ENCODE peak calls at places on chromosomes 12 and 14, in eight cellular contexts. One of them, this sample, is unnamed.

GRCh38 chr12:48285751-48286650 is 64.7 kb downstream of the ZNF641 start:
- DNase-seq in sigmoid colon: no peak
- DNase-seq in cardiac muscle cell: no peak
- DNase-seq in IMR-90: no peak
- DNase-seq in transverse colon: no peak
- DNase-seq in kidney: no peak
- DNase-seq in PC-3: peak; percentile 45
- DNase-seq in mesenchymal stem cell: no peak
- DNase-seq in this sample: no peak

GRCh38 chr12:124767075-124767821 is 96.4 kb downstream of the SCARB1 start:
- DNase-seq in sigmoid colon: peak; percentile 90
- DNase-seq in mesenchymal stem cell: peak; percentile 72
- DNase-seq in transverse colon: peak; percentile 83
- DNase-seq in kidney: peak; percentile 92
- DNase-seq in PC-3: peak; percentile 78
- DNase-seq in cardiac muscle cell: peak; percentile 83
- DNase-seq in IMR-90: peak; percentile 53
- DNase-seq in this sample: no peak

GRCh38 chr12:18799561-18799960 is 61.6 kb downstream of the CAPZA3 start:
- DNase-seq in mesenchymal stem cell: peak; percentile 59
- DNase-seq in IMR-90: peak; percentile 49
- DNase-seq in transverse colon: no peak
- DNase-seq in cardiac muscle cell: no peak
- DNase-seq in sigmoid colon: no peak
- DNase-seq in PC-3: peak; percentile 11
- DNase-seq in kidney: no peak
- DNase-seq in this sample: no peak

GRCh38 chr12:54390176-54390667 is 5.7 kb upstream of the ZNF385A start:
- DNase-seq in mesenchymal stem cell: no peak
- DNase-seq in sigmoid colon: no peak
- DNase-seq in cardiac muscle cell: peak; percentile 59
- DNase-seq in IMR-90: no peak
- DNase-seq in transverse colon: no peak
- DNase-seq in kidney: peak; percentile 61
- DNase-seq in PC-3: no peak
- DNase-seq in this sample: no peak

GRCh38 chr12:98572010-98572409 is 21.5 kb upstream of the SLC25A3 start:
- DNase-seq in PC-3: no peak
- DNase-seq in mesenchymal stem cell: no peak
- DNase-seq in transverse colon: no peak
- DNase-seq in IMR-90: no peak
- DNase-seq in kidney: no peak
- DNase-seq in sigmoid colon: no peak
- DNase-seq in cardiac muscle cell: peak; percentile 10
- DNase-seq in this sample: no peak

GRCh38 chr14:99682809-99683618 is 1.1 kb upstream of the CYP46A1 start:
- DNase-seq in transverse colon: peak; percentile 81
- DNase-seq in kidney: peak; percentile 92
- DNase-seq in mesenchymal stem cell: peak; percentile 66
- DNase-seq in sigmoid colon: peak; percentile 90
- DNase-seq in cardiac muscle cell: peak; percentile 88
- DNase-seq in PC-3: peak; percentile 79
- DNase-seq in IMR-90: peak; percentile 48
- DNase-seq in this sample: peak; percentile 21

GRCh38 chr14:55926007-55926406 is 192.2 kb upstream of the PELI2 start:
- DNase-seq in sigmoid colon: no peak
- DNase-seq in transverse colon: no peak
- DNase-seq in PC-3: no peak
- DNase-seq in kidney: no peak
- DNase-seq in IMR-90: no peak
- DNase-seq in cardiac muscle cell: no peak
- DNase-seq in mesenchymal stem cell: no peak
- DNase-seq in this sample: no peak

GRCh38 chr12:57836442-57837375 is 9.8 kb downstream of the CTDSP2 start:
- DNase-seq in transverse colon: peak; percentile 71
- DNase-seq in PC-3: peak; percentile 25
- DNase-seq in sigmoid colon: peak; percentile 89
- DNase-seq in IMR-90: peak; percentile 86
- DNase-seq in cardiac muscle cell: peak; percentile 66
- DNase-seq in mesenchymal stem cell: peak; percentile 80
- DNase-seq in kidney: peak; percentile 93
- DNase-seq in this sample: peak; percentile 46

GRCh38 chr12:58009355-58009754 is 68.0 kb downstream of the ATP23 start:
- DNase-seq in IMR-90: no peak
- DNase-seq in sigmoid colon: no peak
- DNase-seq in kidney: no peak
- DNase-seq in transverse colon: no peak
- DNase-seq in cardiac muscle cell: no peak
- DNase-seq in PC-3: no peak
- DNase-seq in mesenchymal stem cell: no peak
- DNase-seq in this sample: no peak

GRCh38 chr14:41960316-41960715 is 353.6 kb downstream of the LRFN5 start:
- DNase-seq in kidney: no peak
- DNase-seq in mesenchymal stem cell: peak; percentile 3
- DNase-seq in PC-3: no peak
- DNase-seq in IMR-90: peak; percentile 4
- DNase-seq in sigmoid colon: no peak
- DNase-seq in transverse colon: no peak
- DNase-seq in cardiac muscle cell: no peak
- DNase-seq in this sample: no peak

GRCh38 chr12:23204933-23205778 is 580.2 kb downstream of the ETNK1 start:
- DNase-seq in transverse colon: no peak
- DNase-seq in mesenchymal stem cell: peak; percentile 67
- DNase-seq in kidney: no peak
- DNase-seq in cardiac muscle cell: peak; percentile 65
- DNase-seq in IMR-90: peak; percentile 67
- DNase-seq in sigmoid colon: no peak
- DNase-seq in PC-3: peak; percentile 47
- DNase-seq in this sample: peak; percentile 30

GRCh38 chr12:44960856-44961255 is 84.7 kb upstream of the NELL2 start:
- DNase-seq in mesenchymal stem cell: no peak
- DNase-seq in PC-3: no peak
- DNase-seq in cardiac muscle cell: no peak
- DNase-seq in transverse colon: no peak
- DNase-seq in IMR-90: no peak
- DNase-seq in sigmoid colon: no peak
- DNase-seq in kidney: no peak
- DNase-seq in this sample: no peak

GRCh38 chr12:6323340-6323994 is 13.0 kb downstream of the PLEKHG6 start:
- DNase-seq in IMR-90: peak; percentile 94
- DNase-seq in kidney: no peak
- DNase-seq in sigmoid colon: peak; percentile 89
- DNase-seq in PC-3: peak; percentile 86
- DNase-seq in transverse colon: no peak
- DNase-seq in cardiac muscle cell: peak; percentile 59
- DNase-seq in mesenchymal stem cell: peak; percentile 98
- DNase-seq in this sample: peak; percentile 79

GRCh38 chr12:48924617-48925217 is 575 bp downstream of the FKBP11 start:
- DNase-seq in mesenchymal stem cell: peak; percentile 58
- DNase-seq in kidney: peak; percentile 86
- DNase-seq in IMR-90: peak; percentile 46
- DNase-seq in transverse colon: peak; percentile 72
- DNase-seq in sigmoid colon: peak; percentile 77
- DNase-seq in cardiac muscle cell: peak; percentile 67
- DNase-seq in PC-3: peak; percentile 44
- DNase-seq in this sample: no peak

GRCh38 chr14:102774391-102775153 is 2.7 kb upstream of the TRAF3 start:
- DNase-seq in kidney: peak; percentile 61
- DNase-seq in transverse colon: peak; percentile 64
- DNase-seq in IMR-90: peak; percentile 78
- DNase-seq in sigmoid colon: no peak
- DNase-seq in mesenchymal stem cell: peak; percentile 95
- DNase-seq in PC-3: peak; percentile 65
- DNase-seq in cardiac muscle cell: peak; percentile 78
- DNase-seq in this sample: no peak

DNA sequence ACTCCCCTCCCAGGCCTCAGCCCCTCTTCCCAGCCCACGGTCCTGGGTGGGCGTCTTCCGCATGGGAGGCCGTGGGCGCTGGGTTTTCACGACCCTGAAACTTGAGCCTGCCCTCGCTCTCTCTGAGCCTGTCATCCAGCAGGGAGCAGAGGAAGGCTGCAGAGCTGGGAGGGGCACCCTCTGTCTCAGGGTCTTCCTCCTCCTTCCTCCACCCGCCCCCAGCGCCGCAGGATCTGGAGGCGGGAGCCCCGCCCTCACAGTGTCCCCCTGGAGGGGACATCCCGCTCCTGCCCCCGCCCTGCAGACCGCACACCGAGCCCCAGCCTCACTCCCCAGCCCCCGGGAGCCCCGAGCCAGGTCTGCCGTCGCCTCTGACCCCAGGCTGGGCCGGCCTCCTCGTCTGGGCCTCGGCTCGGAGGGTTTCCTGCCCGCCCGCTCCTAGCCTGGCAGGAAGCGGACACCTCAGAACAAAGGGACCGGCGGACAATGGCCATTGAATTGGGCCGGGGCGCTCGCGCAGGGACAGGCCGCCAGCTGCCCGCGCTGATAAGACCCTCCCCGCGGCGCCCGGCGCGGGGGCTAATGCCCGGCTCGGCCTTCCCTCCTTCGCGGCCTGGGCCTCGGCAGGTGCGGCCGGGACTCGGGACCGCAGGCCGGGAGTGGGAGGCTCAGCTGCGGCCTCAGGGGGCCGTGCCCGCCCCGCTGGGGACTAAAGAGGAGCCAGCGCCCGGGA is 15.3 kb upstream of the NUDT14 start:
- DNase-seq in kidney: no peak
- DNase-seq in cardiac muscle cell: peak; percentile 47
- DNase-seq in IMR-90: no peak
- DNase-seq in PC-3: no peak
- DNase-seq in mesenchymal stem cell: no peak
- DNase-seq in sigmoid colon: no peak
- DNase-seq in transverse colon: no peak
- DNase-seq in this sample: no peak
- H3K4me3 ChIP-seq in kidney: no peak overlapping the region
- H3K4me3 ChIP-seq in cardiac muscle cell: peak overlapping the region; percentile 9
- H3K4me3 ChIP-seq in IMR-90: no peak overlapping the region
- H3K4me3 ChIP-seq in PC-3: peak overlapping the region; percentile 42
- H3K4me3 ChIP-seq in mesenchymal stem cell: no peak overlapping the region
- H3K4me3 ChIP-seq in sigmoid colon: peak overlapping the region; percentile 12
- H3K4me3 ChIP-seq in transverse colon: peak overlapping the region; percentile 14
- H3K4me3 ChIP-seq in this sample: no peak overlapping the region

GRCh38 chr14:97692084-97692483 is 894.9 kb downstream of the VRK1 start:
- DNase-seq in kidney: no peak
- DNase-seq in transverse colon: no peak
- DNase-seq in PC-3: no peak
- DNase-seq in cardiac muscle cell: no peak
- DNase-seq in IMR-90: no peak
- DNase-seq in sigmoid colon: no peak
- DNase-seq in mesenchymal stem cell: no peak
- DNase-seq in this sample: no peak

GRCh38 chr14:97687944-97688625 is 890.9 kb downstream of the VRK1 start:
- DNase-seq in transverse colon: no peak
- DNase-seq in mesenchymal stem cell: no peak
- DNase-seq in kidney: no peak
- DNase-seq in cardiac muscle cell: no peak
- DNase-seq in IMR-90: no peak
- DNase-seq in sigmoid colon: no peak
- DNase-seq in PC-3: no peak
- DNase-seq in this sample: no peak

DNA sequence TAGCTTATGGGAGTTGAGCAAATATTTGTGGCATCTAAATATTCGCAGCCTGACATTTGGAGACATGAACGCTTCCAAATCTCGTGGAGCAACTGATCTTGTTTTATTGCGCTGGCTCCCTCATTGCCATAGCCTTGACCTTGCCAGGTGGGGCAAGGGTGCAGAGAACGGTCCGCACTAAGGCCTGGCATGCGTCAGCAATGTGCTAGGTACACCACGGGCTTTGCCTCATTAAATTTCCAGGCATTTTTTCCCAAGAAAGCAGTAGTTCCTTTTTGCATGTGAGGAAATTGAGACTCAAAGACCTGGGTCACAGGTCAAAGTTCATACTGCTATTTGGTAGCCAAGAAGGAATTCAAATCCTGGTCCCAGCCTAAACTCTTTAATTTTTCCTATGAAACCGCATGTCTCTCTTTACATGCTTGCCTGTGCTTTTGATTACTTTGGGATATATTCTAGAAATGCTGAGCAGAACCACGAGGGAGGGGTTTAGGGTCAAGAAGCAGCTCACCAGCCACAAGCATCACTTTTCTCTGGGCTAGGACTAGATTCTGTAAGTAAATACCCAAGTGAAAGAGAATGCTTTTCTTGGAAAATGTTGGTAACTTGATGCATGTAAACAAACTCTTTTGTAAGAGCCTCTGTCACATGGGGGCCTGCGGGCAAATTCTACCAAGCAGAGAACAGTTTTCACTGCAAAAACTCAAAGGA is 891.6 kb downstream of the VRK1 start:
- DNase-seq in kidney: no peak
- DNase-seq in PC-3: no peak
- DNase-seq in mesenchymal stem cell: no peak
- DNase-seq in cardiac muscle cell: no peak
- DNase-seq in sigmoid colon: no peak
- DNase-seq in IMR-90: no peak
- DNase-seq in transverse colon: no peak
- DNase-seq in this sample: no peak
- H3K27ac ChIP-seq in kidney: no peak overlapping the region
- H3K27ac ChIP-seq in PC-3: no peak overlapping the region
- H3K27ac ChIP-seq in mesenchymal stem cell: no peak overlapping the region
- H3K27ac ChIP-seq in cardiac muscle cell: no peak overlapping the region
- H3K27ac ChIP-seq in sigmoid colon: no peak overlapping the region
- H3K27ac ChIP-seq in IMR-90: no peak overlapping the region
- H3K27ac ChIP-seq in transverse colon: no peak overlapping the region
- H3K27ac ChIP-seq in this sample: no peak overlapping the region

DNA sequence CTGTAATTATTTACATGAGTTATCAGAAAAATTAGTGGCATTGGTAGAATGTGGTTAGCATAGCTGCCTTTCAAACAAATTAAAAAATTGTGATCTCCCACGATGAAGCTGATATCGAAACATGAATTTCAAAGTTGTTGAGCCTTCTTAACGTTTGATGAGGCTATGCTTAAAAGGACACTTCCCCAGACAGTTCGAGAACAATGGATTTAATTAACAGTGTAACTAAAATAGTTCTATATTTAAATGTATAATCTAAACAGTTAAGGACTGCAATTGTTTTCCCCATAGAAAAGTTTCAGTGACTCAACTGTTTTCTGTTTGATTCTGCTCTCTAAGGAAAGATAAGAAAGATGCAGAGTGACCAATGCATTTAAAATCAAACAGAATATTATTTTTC is 1.6 kb downstream of the CLEC2B start:
- DNase-seq in sigmoid colon: no peak
- DNase-seq in transverse colon: no peak
- DNase-seq in kidney: no peak
- DNase-seq in cardiac muscle cell: no peak
- DNase-seq in IMR-90: no peak
- DNase-seq in mesenchymal stem cell: peak; percentile 8
- DNase-seq in PC-3: no peak
- DNase-seq in this sample: no peak
- H3K4me3 ChIP-seq in sigmoid colon: peak overlapping the region; percentile 43
- H3K4me3 ChIP-seq in transverse colon: peak overlapping the region; percentile 50
- H3K4me3 ChIP-seq in kidney: peak overlapping the region; percentile 47
- H3K4me3 ChIP-seq in cardiac muscle cell: no peak overlapping the region
- H3K4me3 ChIP-seq in IMR-90: no peak overlapping the region
- H3K4me3 ChIP-seq in mesenchymal stem cell: no peak overlapping the region
- H3K4me3 ChIP-seq in PC-3: no peak overlapping the region
- H3K4me3 ChIP-seq in this sample: no peak overlapping the region

DNA sequence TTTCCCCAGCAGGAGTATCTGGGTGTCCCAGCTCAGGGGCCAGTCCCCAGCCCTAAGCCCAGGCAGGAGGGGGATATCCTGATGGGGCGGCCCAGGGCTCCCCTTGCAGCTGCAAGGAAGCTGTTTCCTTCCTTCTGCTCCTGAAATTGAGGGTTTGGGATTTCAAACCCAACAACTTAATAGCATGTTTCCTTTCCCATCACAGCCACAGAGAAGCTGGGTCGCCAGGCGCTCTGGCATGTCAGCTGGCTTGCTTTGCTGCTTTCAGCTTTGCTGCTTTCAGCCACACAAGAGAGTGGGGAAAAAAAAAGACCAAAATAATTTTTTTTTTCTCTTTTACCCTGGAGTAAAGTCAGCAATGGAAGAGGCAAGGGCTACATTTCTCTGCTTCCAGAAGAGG is 30.0 kb downstream of the HVCN1 start:
- DNase-seq in cardiac muscle cell: no peak
- DNase-seq in IMR-90: no peak
- DNase-seq in kidney: no peak
- DNase-seq in PC-3: no peak
- DNase-seq in mesenchymal stem cell: no peak
- DNase-seq in sigmoid colon: no peak
- DNase-seq in transverse colon: no peak
- DNase-seq in this sample: no peak
- H3K27ac ChIP-seq in cardiac muscle cell: no peak overlapping the region
- H3K27ac ChIP-seq in IMR-90: no peak overlapping the region
- H3K27ac ChIP-seq in kidney: no peak overlapping the region
- H3K27ac ChIP-seq in PC-3: no peak overlapping the region
- H3K27ac ChIP-seq in mesenchymal stem cell: no peak overlapping the region
- H3K27ac ChIP-seq in sigmoid colon: no peak overlapping the region
- H3K27ac ChIP-seq in transverse colon: no peak overlapping the region
- H3K27ac ChIP-seq in this sample: no peak overlapping the region

This sample was measured in AG04450.